ENCODE peak calls at places on chromosomes 11 and 22, in ten cellular contexts. S, O, D, X, T, L, W, G, B and A are unnamed samples.

GRCh38 chr11:36635463-36635862 is 37.4 kb upstream of the RAG2 start:
- DNase-seq in L (no peak), X (no peak), O (no peak), S (no peak), W (no peak), D (no peak), G (no peak), T (no peak), B (no peak), A (no peak)

GRCh38 chr11:47215366-47215925 is 672 bp downstream of the DDB2 start:
- DNase-seq in B (peak; percentile 59), W (no peak), S (no peak), L (no peak), O (no peak), G (no peak), X (no peak), T (no peak), D (no peak), A (no peak)

GRCh38 chr11:646214-646613 is 9.1 kb downstream of the DRD4 start:
- DNase-seq in G (no peak), O (no peak), D (no peak), L (no peak), W (no peak), X (no peak), S (no peak), T (no peak), B (no peak), A (no peak)

GRCh38 chr22:27574651-27575050 is 226.9 kb downstream of the MN1 start:
- DNase-seq in G (no peak), B (no peak), W (no peak), T (no peak), S (no peak), X (no peak), L (no peak), D (no peak), O (no peak), A (no peak)

GRCh38 chr11:58866788-58867187 is 22.3 kb upstream of the GLYATL2 start:
- DNase-seq in S (no peak), G (no peak), O (no peak), X (no peak), W (peak; percentile 14), D (no peak), B (peak; percentile 35), L (no peak), T (no peak), A (no peak)

GRCh38 chr11:117195208-117195607 is 4.0 kb upstream of the TAGLN start:
- DNase-seq in T (no peak), L (no peak), D (no peak), X (no peak), O (no peak), G (no peak), S (no peak), B (no peak), W (no peak), A (no peak)

GRCh38 chr11:15145635-15146034 is 30.9 kb downstream of the INSC start:
- DNase-seq in S (no peak), T (no peak), B (no peak), L (no peak), O (no peak), D (no peak), G (no peak), W (no peak), X (no peak), A (no peak)

GRCh38 chr11:92035488-92035887 is 189.1 kb upstream of the FAT3 start:
- DNase-seq in L (no peak), D (no peak), G (no peak), T (no peak), W (no peak), B (peak; percentile 90), X (no peak), S (no peak), O (no peak), A (no peak)

GRCh38 chr11:66883021-66883968 is 26.4 kb downstream of the LRFN4 start:
- DNase-seq in B (peak; percentile 60), G (peak; percentile 51), L (peak; percentile 87), X (no peak), T (peak; percentile 93), O (peak; percentile 79), W (peak; percentile 62), S (peak; percentile 88), D (no peak), A (peak; percentile 65)

GRCh38 chr11:66881436-66881835 is 24.6 kb downstream of the LRFN4 start:
- DNase-seq in X (no peak), B (no peak), S (no peak), O (no peak), L (no peak), D (no peak), W (no peak), G (no peak), T (no peak), A (no peak)

GRCh38 chr11:66881927-66882452 is 25.1 kb downstream of the LRFN4 start:
- DNase-seq in W (no peak), B (no peak), D (no peak), L (no peak), S (no peak), T (no peak), O (no peak), G (no peak), X (no peak), A (no peak)

GRCh38 chr11:66880484-66881211 is 23.8 kb downstream of the LRFN4 start:
- DNase-seq in D (no peak), L (no peak), T (no peak), O (no peak), W (no peak), G (no peak), B (peak; percentile 92), X (no peak), S (no peak), A (peak; percentile 49)

GRCh38 chr11:66882540-66882939 is 25.7 kb downstream of the LRFN4 start:
- DNase-seq in L (no peak), X (no peak), T (no peak), G (no peak), D (no peak), B (no peak), W (no peak), O (no peak), S (no peak), A (no peak)
- H3K4me3 ChIP-seq in L (no peak overlapping the region), X (no peak overlapping the region), T (no peak overlapping the region), G (no peak overlapping the region), D (peak overlapping the region; percentile 70), B (no peak overlapping the region), W (no peak overlapping the region), O (no peak overlapping the region), S (no peak overlapping the region), A (no peak overlapping the region)

DNA sequence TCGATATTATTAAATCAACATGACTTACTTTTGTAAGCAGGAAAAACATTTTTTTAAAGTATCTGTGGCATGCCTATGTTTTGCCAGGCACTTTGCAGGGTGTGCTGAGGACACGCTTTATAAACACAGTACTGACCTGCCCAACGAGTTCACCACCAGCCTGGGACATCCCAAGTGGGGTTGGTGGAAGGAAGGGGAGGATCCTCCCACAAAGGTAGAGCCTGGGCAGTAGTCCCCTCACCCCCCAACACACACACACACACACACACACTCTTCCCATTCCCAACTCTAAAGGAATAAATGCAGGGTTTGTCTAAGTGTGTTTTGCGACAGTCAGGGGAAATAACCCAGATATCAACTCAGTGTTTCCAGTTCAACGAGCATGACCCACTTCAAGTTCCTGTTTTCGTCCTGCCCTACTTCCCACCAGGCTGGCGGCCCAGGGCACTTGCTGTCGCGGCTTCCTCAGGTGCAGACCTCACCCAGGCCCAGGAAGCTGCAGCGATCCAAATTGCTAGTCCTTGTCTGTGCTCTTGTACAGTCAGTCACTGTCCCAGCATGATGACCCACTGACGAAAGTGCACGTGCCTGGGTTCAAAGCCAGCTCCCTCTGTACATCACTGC is 3.1 kb downstream of the CERK start:
- DNase-seq in T (no peak), S (no peak), X (no peak), D (no peak), O (peak; percentile 63), L (no peak), G (no peak), W (no peak), B (no peak), A (no peak)
- H3K4me3 ChIP-seq in T (no peak overlapping the region), S (no peak overlapping the region), X (no peak overlapping the region), D (no peak overlapping the region), O (no peak overlapping the region), L (no peak overlapping the region), G (no peak overlapping the region), W (no peak overlapping the region), B (no peak overlapping the region), A (no peak overlapping the region)

GRCh38 chr22:49053574-49053973 is 774.1 kb downstream of the BRD1 start:
- DNase-seq in L (no peak), G (no peak), W (no peak), S (no peak), D (no peak), T (no peak), X (no peak), B (no peak), O (no peak), A (no peak)

GRCh38 chr22:49052023-49052538 is 775.6 kb downstream of the BRD1 start:
- DNase-seq in W (no peak), B (no peak), X (no peak), D (no peak), G (no peak), T (no peak), O (no peak), S (peak; percentile 59), L (no peak), A (no peak)

GRCh38 chr22:49051491-49052022 is 776.1 kb downstream of the BRD1 start:
- DNase-seq in O (no peak), G (no peak), L (no peak), T (no peak), X (no peak), S (no peak), W (no peak), D (no peak), B (no peak), A (no peak)

GRCh38 chr22:49055406-49055805 is 772.3 kb downstream of the BRD1 start:
- DNase-seq in S (peak; percentile 46), L (no peak), B (no peak), D (no peak), X (no peak), O (no peak), G (no peak), W (no peak), T (no peak), A (no peak)

DNA sequence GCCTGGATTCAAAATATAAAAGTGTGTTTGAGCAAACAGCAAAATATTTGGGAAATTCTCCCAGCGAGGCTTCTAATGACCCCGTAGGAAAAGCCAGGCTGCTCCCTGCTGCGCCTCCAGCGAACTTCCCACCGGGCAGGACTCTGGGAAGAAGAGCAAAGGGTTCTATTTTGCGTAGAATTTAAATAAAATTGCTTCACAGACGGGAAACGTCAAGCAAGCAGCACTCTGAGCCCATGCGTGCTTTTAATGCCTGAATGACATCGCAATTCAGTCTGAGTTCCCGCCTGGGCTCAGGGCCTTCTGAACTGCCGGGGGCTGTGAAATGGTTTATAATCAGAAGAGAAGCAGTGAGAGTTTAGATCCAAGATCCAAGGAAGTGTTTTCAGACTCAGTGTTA is 775.1 kb downstream of the BRD1 start:
- DNase-seq in D (no peak), W (no peak), L (no peak), T (no peak), G (no peak), B (no peak), O (no peak), S (no peak), X (no peak), A (no peak)
- H3K4me3 ChIP-seq in D (peak overlapping the region; percentile 56), W (no peak overlapping the region), L (no peak overlapping the region), T (no peak overlapping the region), G (no peak overlapping the region), B (no peak overlapping the region), O (no peak overlapping the region), S (peak overlapping the region; percentile 27), X (peak overlapping the region; percentile 35), A (peak overlapping the region; percentile 53)

GRCh38 chr22:22737590-22737989 is 93.2 kb downstream of the GGTLC2 start:
- DNase-seq in G (no peak), S (no peak), D (no peak), X (no peak), T (no peak), O (no peak), W (no peak), B (no peak), L (no peak), A (no peak)

GRCh38 chr22:22733881-22734373 is 89.5 kb downstream of the GGTLC2 start:
- DNase-seq in O (no peak), X (no peak), D (no peak), B (no peak), S (no peak), T (no peak), G (no peak), W (no peak), L (no peak), A (no peak)

GRCh38 chr22:22731374-22731676 is 86.9 kb downstream of the GGTLC2 start:
- DNase-seq in W (no peak), S (no peak), X (no peak), T (no peak), L (no peak), G (no peak), O (no peak), D (no peak), B (no peak), A (no peak)

GRCh38 chr22:22738959-22739585 is 94.7 kb downstream of the GGTLC2 start:
- DNase-seq in L (no peak), O (no peak), S (no peak), X (no peak), W (no peak), G (no peak), D (no peak), T (no peak), B (no peak), A (no peak)

DNA sequence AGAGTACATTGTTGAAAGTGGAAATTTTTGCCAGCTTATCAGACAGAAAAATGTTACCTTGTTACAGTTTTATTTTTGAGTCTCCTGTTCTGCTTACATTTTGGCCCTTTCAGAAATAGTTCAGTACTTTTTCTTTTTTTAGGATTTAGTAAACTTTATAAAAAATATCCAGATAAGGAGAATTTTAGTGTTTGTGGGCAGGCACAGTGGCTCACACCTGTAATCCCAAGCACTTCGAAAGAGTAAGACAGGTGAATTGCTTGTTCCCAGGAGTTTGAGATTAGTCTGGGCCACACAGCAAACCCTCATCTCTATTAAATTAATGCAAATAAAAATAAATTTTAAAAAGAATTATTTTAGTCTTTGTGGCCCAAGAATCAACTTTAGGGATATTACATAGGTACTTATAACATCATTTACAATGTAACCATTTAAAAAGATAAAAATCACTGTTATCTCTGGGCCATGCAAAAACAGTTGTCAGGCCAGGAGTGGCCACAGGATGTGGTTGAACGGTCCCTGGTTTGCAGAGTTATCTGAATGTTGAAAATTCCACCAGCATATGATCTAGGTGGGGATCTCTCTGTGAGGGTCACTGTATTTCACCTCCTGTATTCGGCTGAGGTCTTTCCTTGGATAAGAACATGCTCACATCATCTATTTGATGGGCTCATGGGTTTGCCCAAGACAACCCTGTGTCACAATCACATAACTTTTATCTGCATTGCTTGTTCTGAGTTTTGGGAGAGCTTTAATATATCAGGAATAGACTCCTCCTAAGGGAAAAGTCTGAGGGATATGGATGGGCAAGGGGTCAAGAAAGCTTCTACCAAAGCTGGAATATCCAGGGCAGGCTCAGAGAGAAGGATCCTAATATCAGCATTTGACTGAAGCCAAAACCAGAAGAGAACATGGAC is 91.5 kb downstream of the GGTLC2 start:
- DNase-seq in D (no peak), W (no peak), B (no peak), S (no peak), X (no peak), T (no peak), G (no peak), O (no peak), L (no peak), A (no peak)
- H3K4me3 ChIP-seq in D (no peak overlapping the region), W (no peak overlapping the region), B (no peak overlapping the region), S (no peak overlapping the region), X (no peak overlapping the region), T (no peak overlapping the region), G (no peak overlapping the region), O (no peak overlapping the region), L (no peak overlapping the region), A (no peak overlapping the region)